ENCODE peak calls at places on chromosome 19, in eight cellular contexts. One of them, this sample, is unnamed.

GRCh38 chr19:42306646-42307045 is 4.2 kb upstream of the PAFAH1B3 start:
- DNase-seq in tibial nerve: no peak
- DNase-seq in AG09319: no peak
- DNase-seq in nephron progenitor cell: no peak
- DNase-seq in left lung: no peak
- DNase-seq in upper lobe of left lung: no peak
- DNase-seq in CD8-positive, alpha-beta T cell: no peak
- DNase-seq in heart right ventricle: no peak
- DNase-seq in this sample: no peak

GRCh38 chr19:18777725-18778389 is 13.2 kb downstream of the COMP start:
- DNase-seq in tibial nerve: no peak
- DNase-seq in AG09319: no peak
- DNase-seq in nephron progenitor cell: no peak
- DNase-seq in left lung: no peak
- DNase-seq in upper lobe of left lung: no peak
- DNase-seq in CD8-positive, alpha-beta T cell: no peak
- DNase-seq in heart right ventricle: no peak
- DNase-seq in this sample: no peak

GRCh38 chr19:19033426-19034203 is at the start of the genes ARMC6 and SUGP2:
- DNase-seq in tibial nerve: peak; percentile 64
- DNase-seq in AG09319: peak; percentile 60
- DNase-seq in nephron progenitor cell: peak; percentile 90
- DNase-seq in left lung: peak; percentile 88
- DNase-seq in upper lobe of left lung: peak; percentile 85
- DNase-seq in CD8-positive, alpha-beta T cell: peak; percentile 89
- DNase-seq in heart right ventricle: peak; percentile 87
- DNase-seq in this sample: peak; percentile 82

GRCh38 chr19:18118420-18119242 is 21.1 kb downstream of the MAST3 start:
- DNase-seq in tibial nerve: no peak
- DNase-seq in AG09319: no peak
- DNase-seq in nephron progenitor cell: no peak
- DNase-seq in left lung: no peak
- DNase-seq in upper lobe of left lung: no peak
- DNase-seq in CD8-positive, alpha-beta T cell: no peak
- DNase-seq in heart right ventricle: no peak
- DNase-seq in this sample: no peak

GRCh38 chr19:44303976-44304568 is 753 bp downstream of the ZNF235 start:
- DNase-seq in tibial nerve: no peak
- DNase-seq in AG09319: peak; percentile 4
- DNase-seq in nephron progenitor cell: peak; percentile 12
- DNase-seq in left lung: no peak
- DNase-seq in upper lobe of left lung: no peak
- DNase-seq in CD8-positive, alpha-beta T cell: no peak
- DNase-seq in heart right ventricle: no peak
- DNase-seq in this sample: no peak

GRCh38 chr19:19230505-19230904 is 18.7 kb downstream of the NCAN start:
- DNase-seq in tibial nerve: no peak
- DNase-seq in AG09319: no peak
- DNase-seq in nephron progenitor cell: no peak
- DNase-seq in left lung: no peak
- DNase-seq in upper lobe of left lung: no peak
- DNase-seq in CD8-positive, alpha-beta T cell: no peak
- DNase-seq in heart right ventricle: no peak
- DNase-seq in this sample: no peak

GRCh38 chr19:30119180-30119920 is 177.3 kb downstream of the URI1 start:
- DNase-seq in tibial nerve: no peak
- DNase-seq in AG09319: no peak
- DNase-seq in nephron progenitor cell: no peak
- DNase-seq in left lung: no peak
- DNase-seq in upper lobe of left lung: no peak
- DNase-seq in CD8-positive, alpha-beta T cell: no peak
- DNase-seq in heart right ventricle: no peak
- DNase-seq in this sample: no peak

GRCh38 chr19:1221904-1222255 is 15.9 kb downstream of the CBARP start:
- DNase-seq in tibial nerve: no peak
- DNase-seq in AG09319: no peak
- DNase-seq in nephron progenitor cell: no peak
- DNase-seq in left lung: no peak
- DNase-seq in upper lobe of left lung: no peak
- DNase-seq in CD8-positive, alpha-beta T cell: no peak
- DNase-seq in heart right ventricle: no peak
- DNase-seq in this sample: no peak

GRCh38 chr19:28066161-28066560 is 1146.8 kb downstream of the UQCRFS1 start:
- DNase-seq in tibial nerve: no peak
- DNase-seq in AG09319: no peak
- DNase-seq in nephron progenitor cell: no peak
- DNase-seq in left lung: no peak
- DNase-seq in upper lobe of left lung: no peak
- DNase-seq in CD8-positive, alpha-beta T cell: no peak
- DNase-seq in heart right ventricle: no peak
- DNase-seq in this sample: no peak

GRCh38 chr19:11187409-11187808 is 9.9 kb downstream of the KANK2 start:
- DNase-seq in tibial nerve: no peak
- DNase-seq in AG09319: no peak
- DNase-seq in nephron progenitor cell: no peak
- DNase-seq in left lung: no peak
- DNase-seq in upper lobe of left lung: no peak
- DNase-seq in CD8-positive, alpha-beta T cell: no peak
- DNase-seq in heart right ventricle: no peak
- DNase-seq in this sample: no peak

GRCh38 chr19:19050731-19051130 is 13.1 kb upstream of the SLC25A42 start:
- DNase-seq in tibial nerve: no peak
- DNase-seq in AG09319: no peak
- DNase-seq in nephron progenitor cell: no peak
- DNase-seq in left lung: no peak
- DNase-seq in upper lobe of left lung: no peak
- DNase-seq in CD8-positive, alpha-beta T cell: no peak
- DNase-seq in heart right ventricle: no peak
- DNase-seq in this sample: no peak

GRCh38 chr19:17757125-17757524 is 5.8 kb downstream of the FCHO1 start:
- DNase-seq in tibial nerve: no peak
- DNase-seq in AG09319: no peak
- DNase-seq in nephron progenitor cell: no peak
- DNase-seq in left lung: no peak
- DNase-seq in upper lobe of left lung: peak; percentile 51
- DNase-seq in CD8-positive, alpha-beta T cell: no peak
- DNase-seq in heart right ventricle: peak; percentile 76
- DNase-seq in this sample: no peak

GRCh38 chr19:29596080-29596479 is 10.0 kb upstream of the POP4 start:
- DNase-seq in tibial nerve: no peak
- DNase-seq in AG09319: no peak
- DNase-seq in nephron progenitor cell: peak; percentile 48
- DNase-seq in left lung: no peak
- DNase-seq in upper lobe of left lung: no peak
- DNase-seq in CD8-positive, alpha-beta T cell: no peak
- DNase-seq in heart right ventricle: no peak
- DNase-seq in this sample: no peak

GRCh38 chr19:10516064-10516385 is 1.2 kb downstream of the S1PR5 start:
- DNase-seq in tibial nerve: no peak
- DNase-seq in AG09319: no peak
- DNase-seq in nephron progenitor cell: no peak
- DNase-seq in left lung: no peak
- DNase-seq in upper lobe of left lung: no peak
- DNase-seq in CD8-positive, alpha-beta T cell: peak; percentile 55
- DNase-seq in heart right ventricle: no peak
- DNase-seq in this sample: no peak

GRCh38 chr19:372306-372890 is 27.8 kb upstream of the MIER2 start:
- DNase-seq in tibial nerve: no peak
- DNase-seq in AG09319: peak; percentile 54
- DNase-seq in nephron progenitor cell: no peak
- DNase-seq in left lung: no peak
- DNase-seq in upper lobe of left lung: no peak
- DNase-seq in CD8-positive, alpha-beta T cell: no peak
- DNase-seq in heart right ventricle: peak; percentile 72
- DNase-seq in this sample: no peak

GRCh38 chr19:368624-369020 is 24.0 kb upstream of the MIER2 start:
- DNase-seq in tibial nerve: no peak
- DNase-seq in AG09319: no peak
- DNase-seq in nephron progenitor cell: no peak
- DNase-seq in left lung: no peak
- DNase-seq in upper lobe of left lung: no peak
- DNase-seq in CD8-positive, alpha-beta T cell: no peak
- DNase-seq in heart right ventricle: no peak
- DNase-seq in this sample: no peak

GRCh38 chr19:15623711-15624318 is 8.8 kb downstream of the CYP4F8 start:
- DNase-seq in tibial nerve: no peak
- DNase-seq in AG09319: no peak
- DNase-seq in nephron progenitor cell: peak; percentile 33
- DNase-seq in left lung: no peak
- DNase-seq in upper lobe of left lung: no peak
- DNase-seq in CD8-positive, alpha-beta T cell: no peak
- DNase-seq in heart right ventricle: no peak
- DNase-seq in this sample: no peak

GRCh38 chr19:35225951-35226350 is 2.6 kb downstream of the FAM187B start:
- DNase-seq in tibial nerve: no peak
- DNase-seq in AG09319: no peak
- DNase-seq in nephron progenitor cell: no peak
- DNase-seq in left lung: no peak
- DNase-seq in upper lobe of left lung: no peak
- DNase-seq in CD8-positive, alpha-beta T cell: no peak
- DNase-seq in heart right ventricle: no peak
- DNase-seq in this sample: no peak

GRCh38 chr19:35223856-35224505 is 4.6 kb downstream of the FAM187B start:
- DNase-seq in tibial nerve: no peak
- DNase-seq in AG09319: no peak
- DNase-seq in nephron progenitor cell: no peak
- DNase-seq in left lung: no peak
- DNase-seq in upper lobe of left lung: peak; percentile 41
- DNase-seq in CD8-positive, alpha-beta T cell: no peak
- DNase-seq in heart right ventricle: no peak
- DNase-seq in this sample: no peak

GRCh38 chr19:35228177-35228930 is at the start of gene FAM187B:
- DNase-seq in tibial nerve: no peak
- DNase-seq in AG09319: no peak
- DNase-seq in nephron progenitor cell: no peak
- DNase-seq in left lung: no peak
- DNase-seq in upper lobe of left lung: no peak
- DNase-seq in CD8-positive, alpha-beta T cell: no peak
- DNase-seq in heart right ventricle: no peak
- DNase-seq in this sample: no peak

GRCh38 chr19:35224681-35225604 is 3.6 kb downstream of the FAM187B start:
- DNase-seq in tibial nerve: no peak
- DNase-seq in AG09319: no peak
- DNase-seq in nephron progenitor cell: no peak
- DNase-seq in left lung: peak; percentile 73
- DNase-seq in upper lobe of left lung: peak; percentile 85
- DNase-seq in CD8-positive, alpha-beta T cell: no peak
- DNase-seq in heart right ventricle: no peak
- DNase-seq in this sample: no peak

DNA sequence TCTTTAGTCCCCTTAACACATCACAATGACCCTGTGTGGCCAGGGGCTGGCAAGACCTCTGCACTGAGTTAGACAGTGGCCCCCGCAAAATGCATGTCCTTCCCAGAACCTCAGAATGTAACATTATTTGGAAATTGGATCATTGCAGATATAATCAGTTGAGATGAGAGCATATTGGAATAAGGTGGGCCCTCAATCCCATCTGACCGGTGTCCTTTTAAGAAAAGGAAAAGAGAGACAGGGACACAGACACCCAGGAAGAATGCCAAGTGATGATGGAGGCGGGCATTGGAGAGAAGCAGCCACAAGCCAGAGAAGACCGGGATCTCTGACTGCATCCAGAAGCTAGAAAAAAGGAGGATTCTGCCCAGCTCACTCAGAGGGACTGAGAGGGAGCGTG is 1.8 kb downstream of the FAM187B start:
- DNase-seq in tibial nerve: no peak
- DNase-seq in AG09319: no peak
- DNase-seq in nephron progenitor cell: no peak
- DNase-seq in left lung: no peak
- DNase-seq in upper lobe of left lung: no peak
- DNase-seq in CD8-positive, alpha-beta T cell: no peak
- DNase-seq in heart right ventricle: no peak
- DNase-seq in this sample: no peak
- TF ChIP-seq CTCF in tibial nerve: no peak
- TF ChIP-seq CTCF in AG09319: no peak
- TF ChIP-seq CTCF in nephron progenitor cell: no peak
- TF ChIP-seq CTCF in left lung: no peak
- TF ChIP-seq CTCF in upper lobe of left lung: no peak
- TF ChIP-seq CTCF in CD8-positive, alpha-beta T cell: no peak
- TF ChIP-seq CTCF in heart right ventricle: no peak
- TF ChIP-seq CTCF in this sample: no peak

GRCh38 chr19:31357315-31357673 is 8.1 kb upstream of the TSHZ3 start:
- DNase-seq in tibial nerve: no peak
- DNase-seq in AG09319: no peak
- DNase-seq in nephron progenitor cell: no peak
- DNase-seq in left lung: no peak
- DNase-seq in upper lobe of left lung: no peak
- DNase-seq in CD8-positive, alpha-beta T cell: no peak
- DNase-seq in heart right ventricle: no peak
- DNase-seq in this sample: no peak
- TF ChIP-seq CTCF in tibial nerve: no peak
- TF ChIP-seq CTCF in AG09319: no peak
- TF ChIP-seq CTCF in nephron progenitor cell: peak; percentile 18
- TF ChIP-seq CTCF in left lung: no peak
- TF ChIP-seq CTCF in upper lobe of left lung: no peak
- TF ChIP-seq CTCF in CD8-positive, alpha-beta T cell: peak; percentile 5
- TF ChIP-seq CTCF in heart right ventricle: no peak
- TF ChIP-seq CTCF in this sample: peak; percentile 35

DNA sequence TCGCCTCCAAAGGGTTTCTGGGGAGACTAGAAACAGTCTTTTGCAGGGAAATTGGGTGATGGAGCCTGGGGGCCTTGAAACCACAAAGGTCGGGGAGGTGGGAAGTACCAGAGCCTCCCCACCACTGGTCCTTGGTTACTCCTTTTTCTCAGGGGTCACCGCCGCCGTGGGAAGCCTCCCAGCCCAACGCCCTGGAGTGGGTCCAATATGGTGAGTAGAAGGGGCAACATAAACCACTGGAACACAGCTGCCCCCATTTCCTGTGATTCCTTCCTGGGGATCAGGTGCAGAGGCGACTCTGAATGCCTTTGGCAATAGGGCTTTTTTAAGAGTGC is 5.8 kb downstream of the PGLYRP1 start:
- DNase-seq in tibial nerve: no peak
- DNase-seq in AG09319: no peak
- DNase-seq in nephron progenitor cell: no peak
- DNase-seq in left lung: no peak
- DNase-seq in upper lobe of left lung: no peak
- DNase-seq in CD8-positive, alpha-beta T cell: no peak
- DNase-seq in heart right ventricle: no peak
- DNase-seq in this sample: no peak
- TF ChIP-seq CTCF in tibial nerve: no peak
- TF ChIP-seq CTCF in AG09319: no peak
- TF ChIP-seq CTCF in nephron progenitor cell: no peak
- TF ChIP-seq CTCF in left lung: no peak
- TF ChIP-seq CTCF in upper lobe of left lung: no peak
- TF ChIP-seq CTCF in CD8-positive, alpha-beta T cell: peak; percentile 30
- TF ChIP-seq CTCF in heart right ventricle: peak; percentile 32
- TF ChIP-seq CTCF in this sample: peak; percentile 4

GRCh38 chr19:50725218-50725931 is 2.2 kb downstream of the CLEC11A start:
- DNase-seq in tibial nerve: no peak
- DNase-seq in AG09319: no peak
- DNase-seq in nephron progenitor cell: no peak
- DNase-seq in left lung: no peak
- DNase-seq in upper lobe of left lung: no peak
- DNase-seq in CD8-positive, alpha-beta T cell: no peak
- DNase-seq in heart right ventricle: no peak
- DNase-seq in this sample: no peak
- TF ChIP-seq CTCF in tibial nerve: no peak
- TF ChIP-seq CTCF in AG09319: no peak
- TF ChIP-seq CTCF in nephron progenitor cell: no peak
- TF ChIP-seq CTCF in left lung: no peak
- TF ChIP-seq CTCF in upper lobe of left lung: no peak
- TF ChIP-seq CTCF in CD8-positive, alpha-beta T cell: no peak
- TF ChIP-seq CTCF in heart right ventricle: no peak
- TF ChIP-seq CTCF in this sample: no peak

This sample was measured in neural crest cell.